ENCODE peak calls at places on chromosomes 7 and 10, in six cellular contexts. B, L, T, Y, H and U are unnamed samples. For H3K4me1, the result is how much of the 10 kb centered on the place peaks cover.

GRCh38 chr7:3461923-3462322 is 160.9 kb downstream of the SDK1 start:
- DNase-seq in B (no peak), L (no peak), T (no peak), Y (peak), H (no peak), U (no peak)

GRCh38 chr7:68697821-68698280 is 900.4 kb upstream of the AUTS2 start:
- DNase-seq in B (no peak), L (peak), T (no peak), Y (no peak), H (no peak), U (no peak)

GRCh38 chr10:29627201-29628105 is 7.3 kb downstream of the SVIL start:
- DNase-seq in B (no peak), L (peak), T (no peak), Y (no peak), H (no peak), U (no peak)

GRCh38 chr7:23332881-23333612 is 33.9 kb downstream of the MALSU1 start:
- DNase-seq in B (no peak), L (peak), T (no peak), Y (no peak), H (peak), U (no peak)

GRCh38 chr10:21125471-21126228 is 228.5 kb upstream of the NEBL start:
- DNase-seq in B (no peak), L (no peak), T (no peak), Y (no peak), H (no peak), U (no peak)

GRCh38 chr10:51023611-51024010 is 50.7 kb upstream of the PRKG1 start:
- DNase-seq in B (no peak), L (peak), T (no peak), Y (no peak), H (no peak), U (no peak)

GRCh38 chr7:158328376-158329013 is 259.1 kb downstream of the PTPRN2 start:
- DNase-seq in B (no peak), L (no peak), T (no peak), Y (no peak), H (no peak), U (no peak)

GRCh38 chr7:24685706-24686105 is 71.6 kb downstream of the GSDME start:
- DNase-seq in B (no peak), L (no peak), T (no peak), Y (no peak), H (no peak), U (no peak)

GRCh38 chr7:100369105-100369504 is 4.2 kb upstream of the PILRA start:
- DNase-seq in B (no peak), L (no peak), T (peak), Y (peak), H (no peak), U (peak)

GRCh38 chr7:100367251-100367620 is 6.1 kb upstream of the PILRA start:
- DNase-seq in B (no peak), L (no peak), T (no peak), Y (no peak), H (no peak), U (no peak)

GRCh38 chr7:100366411-100367250 is 6.7 kb upstream of the PILRA start:
- DNase-seq in B (no peak), L (no peak), T (no peak), Y (peak), H (no peak), U (no peak)

GRCh38 chr7:100370303-100370702 is 3.0 kb upstream of the PILRA start:
- DNase-seq in B (no peak), L (no peak), T (no peak), Y (no peak), H (no peak), U (no peak)

DNA sequence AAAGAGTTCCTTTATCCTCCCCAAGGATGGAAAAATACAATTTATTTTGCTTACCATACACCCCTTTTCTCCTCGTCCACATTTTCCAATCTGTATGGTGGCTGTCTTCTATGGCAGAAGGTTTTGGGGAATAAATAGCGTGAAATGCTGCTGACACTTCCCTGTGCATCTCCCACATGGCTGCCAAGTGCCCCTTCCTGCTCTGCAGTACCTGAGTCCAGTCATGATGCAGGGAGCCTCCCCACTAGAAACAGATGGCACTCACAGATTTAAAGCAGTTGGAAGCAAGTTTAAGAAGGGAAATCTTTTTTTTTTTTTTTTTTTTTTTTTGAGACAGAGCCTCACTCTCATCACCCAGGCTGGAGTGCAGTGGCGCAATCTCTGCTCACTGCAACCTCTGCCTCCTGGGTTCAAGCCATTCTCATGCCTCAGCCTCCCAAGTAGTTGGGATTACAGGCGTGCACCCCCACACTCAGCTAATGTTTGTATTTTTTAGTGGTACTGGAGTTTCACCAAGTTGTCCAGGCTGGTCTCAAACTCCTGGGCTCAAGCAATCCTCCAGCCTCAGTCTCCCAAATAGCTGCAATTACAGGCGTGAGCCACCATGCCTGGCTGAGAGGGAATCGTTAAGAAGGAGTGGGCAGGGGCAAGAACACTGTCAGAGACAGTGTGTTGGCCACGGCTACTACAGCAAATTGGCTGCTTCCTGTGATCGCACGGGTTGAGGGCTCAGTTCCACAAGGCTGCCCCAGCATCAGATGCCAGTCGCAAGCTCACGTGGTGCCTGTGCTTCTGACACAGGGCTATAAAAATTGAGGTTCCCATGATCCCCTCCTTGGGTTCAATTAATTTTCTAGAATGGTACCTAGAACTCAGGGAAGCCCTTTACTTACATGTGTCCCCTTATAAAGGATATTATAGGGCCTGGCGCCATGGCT is 5.3 kb upstream of the PILRA start:
- DNase-seq in B (no peak), L (no peak), T (no peak), Y (peak), H (no peak), U (no peak)
- TF ChIP-seq POLR2A in B (no peak), L (no peak), T (no peak), Y (no peak), H (no peak), U (no peak)

GRCh38 chr7:91047636-91048035 is 216.6 kb upstream of the FZD1 start:
- DNase-seq in B (no peak), L (peak), T (no peak), Y (no peak), H (no peak), U (no peak)

GRCh38 chr7:91043924-91044660 is 220.1 kb upstream of the FZD1 start:
- DNase-seq in B (no peak), L (no peak), T (no peak), Y (no peak), H (no peak), U (no peak)

GRCh38 chr7:91043181-91043580 is 221.1 kb upstream of the FZD1 start:
- DNase-seq in B (no peak), L (no peak), T (no peak), Y (no peak), H (no peak), U (no peak)

GRCh38 chr7:91045626-91046025 is 218.6 kb upstream of the FZD1 start:
- DNase-seq in B (no peak), L (no peak), T (no peak), Y (no peak), H (no peak), U (no peak)

DNA sequence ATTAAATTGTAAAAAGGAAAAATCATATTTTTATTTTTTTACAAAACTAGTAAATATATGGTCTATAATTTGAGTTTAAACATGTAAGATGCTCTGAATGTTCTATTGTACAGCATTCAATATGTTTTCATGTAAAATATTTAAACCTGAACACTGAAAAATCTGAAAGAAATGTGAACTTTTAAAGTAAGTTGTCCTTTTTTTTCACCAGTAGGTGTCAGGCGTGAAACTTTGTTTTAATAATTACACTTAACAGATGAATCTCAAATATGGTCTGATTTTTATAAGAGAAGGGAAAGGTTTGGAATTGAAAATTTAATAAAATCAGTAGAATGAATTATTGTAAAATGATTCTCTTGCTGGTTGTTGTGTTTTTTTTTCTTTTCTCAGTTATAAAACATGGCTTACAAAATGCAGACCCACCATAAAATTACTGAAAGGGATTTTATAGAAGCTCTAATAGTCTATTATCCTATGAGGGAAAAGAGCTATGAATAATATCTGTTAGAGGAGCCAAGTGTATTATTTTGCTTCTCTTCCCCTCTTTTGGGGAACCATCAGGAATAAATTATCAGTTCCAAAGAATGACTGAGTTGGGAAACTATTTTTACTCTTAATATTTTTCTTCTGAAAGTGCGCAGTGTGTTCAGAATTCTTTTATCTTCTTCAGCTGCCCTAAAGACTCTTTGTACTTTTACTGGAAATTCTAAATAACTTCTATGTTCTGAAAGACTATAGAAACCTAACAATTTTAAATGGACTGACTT is 217.7 kb upstream of the FZD1 start:
- DNase-seq in B (no peak), L (peak), T (no peak), Y (no peak), H (no peak), U (no peak)
- TF ChIP-seq CTCF in B (no peak), L (peak), T (peak), Y (no peak), H (peak), U (no peak)

DNA sequence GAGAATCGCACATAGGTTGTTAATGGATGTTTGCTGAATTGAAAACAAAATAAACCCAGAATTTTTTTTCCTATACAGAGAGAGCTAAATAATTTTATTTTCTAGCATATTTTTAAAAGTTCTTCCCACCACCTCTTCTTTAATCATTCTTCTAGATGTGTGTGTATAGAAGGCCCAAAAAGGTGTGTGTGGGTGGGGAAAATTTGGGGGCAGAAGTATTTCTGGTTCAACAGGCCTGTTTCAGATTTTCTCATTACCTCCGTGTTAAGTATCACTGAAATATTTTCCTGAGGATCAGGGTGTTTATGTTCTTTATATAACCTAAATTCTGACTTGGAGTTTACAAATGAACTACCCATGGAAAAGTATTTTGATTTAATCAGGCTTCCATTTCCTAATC is 144.2 kb upstream of the ZNF804B start:
- DNase-seq in B (no peak), L (no peak), T (no peak), Y (no peak), H (no peak), U (no peak)
- H3K4me1 ChIP-seq in B (under half), L (under half), T (under half), Y (under half), H (under half), U (under half)

DNA sequence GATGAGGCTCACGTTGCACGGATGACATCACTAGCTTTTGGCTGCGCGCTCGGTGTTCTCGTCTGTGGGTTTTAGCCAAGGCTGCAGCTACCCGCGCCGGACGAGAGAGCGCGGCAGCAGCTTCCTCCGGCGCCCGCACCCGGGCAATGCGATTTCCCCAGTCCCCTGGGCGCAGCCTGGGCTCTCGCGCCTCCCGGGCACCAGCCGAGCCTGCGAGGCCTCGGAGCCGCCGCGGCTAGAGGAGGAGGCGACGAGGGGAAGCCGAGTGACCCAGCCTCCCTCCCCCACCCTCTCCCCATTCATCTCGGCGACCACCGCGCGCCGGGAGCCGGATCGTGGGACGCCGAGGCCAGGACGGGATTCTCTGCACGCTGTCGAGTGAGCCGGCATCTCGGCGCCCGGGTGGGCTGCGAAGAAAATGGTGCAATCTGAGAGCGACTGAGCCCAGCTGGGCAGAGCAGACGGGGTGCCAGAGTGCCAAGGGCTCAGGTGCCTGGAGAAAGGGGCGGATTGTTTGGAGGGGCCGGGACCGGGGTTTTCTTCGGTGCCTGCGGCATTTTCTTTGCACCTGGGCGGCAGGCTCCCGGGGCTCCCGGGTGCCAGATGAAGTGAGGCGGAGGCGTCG is 1.2 kb upstream of the TMEM178B start:
- DNase-seq in B (peak), L (peak), T (peak), Y (no peak), H (peak), U (peak)
- TF ChIP-seq POLR2A in B (peak), L (no peak), T (no peak), Y (no peak), H (no peak), U (peak)

GRCh38 chr10:97136744-97137143 is 49.0 kb downstream of the SLIT1 start:
- DNase-seq in B (no peak), L (no peak), T (no peak), Y (no peak), H (no peak), U (no peak)

GRCh38 chr10:97139651-97140283 is 46.0 kb downstream of the SLIT1 start:
- DNase-seq in B (no peak), L (no peak), T (peak), Y (no peak), H (no peak), U (no peak)

GRCh38 chr10:97140284-97140846 is 45.4 kb downstream of the SLIT1 start:
- DNase-seq in B (no peak), L (no peak), T (peak), Y (no peak), H (no peak), U (no peak)

GRCh38 chr10:97138777-97139317 is 46.9 kb downstream of the SLIT1 start:
- DNase-seq in B (no peak), L (no peak), T (no peak), Y (no peak), H (no peak), U (no peak)

GRCh38 chr10:97138174-97138573 is 47.6 kb downstream of the SLIT1 start:
- DNase-seq in B (peak), L (no peak), T (no peak), Y (no peak), H (no peak), U (no peak)
- TF ChIP-seq CTCF in B (no peak), L (no peak), T (no peak), Y (peak), H (no peak), U (no peak)

GRCh38 chr7:44046321-44047061 is 2.0 kb downstream of the DBNL start:
- DNase-seq in B (no peak), L (no peak), T (peak), Y (peak), H (no peak), U (no peak)
- H3K4me1 ChIP-seq in B (under half), L (under half), T (under half), Y (under half), H (under half), U (under half)